ENCODE peak calls at places on chromosome 17, in six cellular contexts. M, C, G, V, S and I are unnamed samples.

GRCh38 chr17:10121971-10122707 is 76.3 kb downstream of the GAS7 start:
- DNase-seq in C (peak; percentile 65), V (no peak), G (no peak), S (no peak), M (peak; percentile 66), I (no peak)

GRCh38 chr17:34581446-34582184 is 2.2 kb downstream of the TMEM132E start:
- DNase-seq in M (no peak), G (no peak), C (peak; percentile 77), S (peak; percentile 18), V (no peak), I (peak; percentile 37)

GRCh38 chr17:43328650-43329049 is 70.1 kb upstream of the ARL4D start:
- DNase-seq in S (no peak), M (no peak), V (no peak), C (no peak), G (no peak), I (no peak)

GRCh38 chr17:574061-574460 is 140.6 kb downstream of the VPS53 start:
- DNase-seq in S (peak; percentile 17), G (no peak), V (no peak), M (no peak), C (no peak), I (no peak)

GRCh38 chr17:79621151-79621940 is 10.5 kb upstream of the RBFOX3 start:
- DNase-seq in G (no peak), M (peak; percentile 13), V (peak; percentile 37), C (peak; percentile 40), S (no peak), I (peak; percentile 28)

GRCh38 chr17:76696763-76697701 is 13.7 kb downstream of the MXRA7 start:
- DNase-seq in M (no peak), V (peak; percentile 88), C (peak; percentile 49), G (no peak), S (no peak), I (no peak)

GRCh38 chr17:50465171-50465570 is 3.5 kb downstream of the CHAD start:
- DNase-seq in V (peak; percentile 34), G (no peak), M (no peak), S (no peak), C (no peak), I (no peak)

GRCh38 chr17:66422181-66422580 is 119.8 kb downstream of the PRKCA start:
- DNase-seq in G (no peak), M (no peak), S (no peak), V (no peak), C (no peak), I (no peak)

GRCh38 chr17:16969931-16970906 is 1.7 kb downstream of the TNFRSF13B start:
- DNase-seq in M (no peak), S (no peak), G (no peak), C (peak; percentile 40), V (no peak), I (no peak)

GRCh38 chr17:48439875-48440505 is 10.0 kb upstream of the SKAP1 start:
- DNase-seq in C (no peak), M (peak; percentile 83), G (no peak), S (no peak), V (no peak), I (no peak)

GRCh38 chr17:33895491-33895890 is 359.6 kb upstream of the CCL2 start:
- DNase-seq in C (peak; percentile 23), S (no peak), M (no peak), G (no peak), V (no peak), I (no peak)

GRCh38 chr17:15092762-15093161 is 172.4 kb downstream of the PMP22 start:
- DNase-seq in M (no peak), V (no peak), S (no peak), G (no peak), C (peak; percentile 13), I (no peak)

GRCh38 chr17:62775876-62776275 is 32.2 kb downstream of the MARCHF10 start:
- DNase-seq in C (no peak), G (no peak), M (no peak), V (no peak), S (no peak), I (no peak)

GRCh38 chr17:57544381-57544780 is 200.7 kb downstream of the CCDC182 start:
- DNase-seq in V (no peak), M (no peak), C (no peak), S (no peak), G (peak; percentile 77), I (no peak)

GRCh38 chr17:49574945-49575523 is 637 bp upstream of the NXPH3 start:
- DNase-seq in S (no peak), M (no peak), V (no peak), C (no peak), G (no peak), I (no peak)

DNA sequence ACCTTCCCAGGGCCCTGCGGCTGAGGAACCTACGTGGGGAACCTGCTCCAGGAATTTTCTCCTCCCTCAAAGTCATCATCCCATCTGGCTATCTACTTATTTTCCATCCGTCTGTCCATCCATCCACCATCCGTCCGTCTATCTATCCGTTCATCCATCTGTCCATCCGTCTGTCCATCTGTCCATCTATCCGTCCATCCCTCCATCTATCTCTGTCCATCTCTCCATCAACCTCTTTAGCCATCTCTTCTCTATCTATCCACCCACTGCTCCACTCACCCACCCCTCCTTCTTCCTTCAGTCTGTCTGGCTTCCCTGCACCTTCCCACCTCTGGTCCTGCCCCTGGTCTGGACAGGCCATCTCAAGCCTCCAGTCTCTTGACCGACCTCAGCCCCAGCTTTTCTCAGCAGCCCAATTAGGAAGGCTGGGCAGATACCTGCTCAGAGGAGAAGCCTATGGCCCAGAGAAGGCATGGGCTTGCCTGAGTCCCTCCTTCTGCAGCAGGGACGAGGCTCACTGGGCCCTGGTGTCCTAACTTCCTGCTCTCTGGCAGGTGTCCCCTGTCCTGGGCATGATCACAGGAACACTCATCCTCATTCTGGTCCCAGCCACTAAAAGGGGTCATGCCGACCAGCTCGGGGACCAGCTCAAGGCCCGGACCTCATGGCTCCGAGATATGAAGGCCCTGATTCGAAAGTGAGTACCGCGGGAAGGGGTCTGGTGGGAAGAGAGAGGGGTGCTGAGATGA is 23.0 kb downstream of the MYBBP1A start:
- DNase-seq in M (no peak), V (no peak), C (peak; percentile 55), S (no peak), G (no peak), I (no peak)
- H3K4me1 ChIP-seq in M (no peaks in the 10 kb centered on the region), V (peaks cover 10% of the 10 kb centered on the region), C (no peaks in the 10 kb centered on the region), S (peaks cover 10% of the 10 kb centered on the region), G (peaks cover 3% of the 10 kb centered on the region), I (peaks cover 12% of the 10 kb centered on the region)

GRCh38 chr17:68497885-68498319 is 14.3 kb upstream of the PRKAR1A start:
- DNase-seq in S (no peak), G (no peak), V (no peak), M (no peak), C (no peak), I (no peak)
- H3K4me1 ChIP-seq in S (no peaks in the 10 kb centered on the region), G (no peaks in the 10 kb centered on the region), V (peaks cover 15% of the 10 kb centered on the region), M (peaks cover 12% of the 10 kb centered on the region), C (no peaks in the 10 kb centered on the region), I (no peaks in the 10 kb centered on the region)

DNA sequence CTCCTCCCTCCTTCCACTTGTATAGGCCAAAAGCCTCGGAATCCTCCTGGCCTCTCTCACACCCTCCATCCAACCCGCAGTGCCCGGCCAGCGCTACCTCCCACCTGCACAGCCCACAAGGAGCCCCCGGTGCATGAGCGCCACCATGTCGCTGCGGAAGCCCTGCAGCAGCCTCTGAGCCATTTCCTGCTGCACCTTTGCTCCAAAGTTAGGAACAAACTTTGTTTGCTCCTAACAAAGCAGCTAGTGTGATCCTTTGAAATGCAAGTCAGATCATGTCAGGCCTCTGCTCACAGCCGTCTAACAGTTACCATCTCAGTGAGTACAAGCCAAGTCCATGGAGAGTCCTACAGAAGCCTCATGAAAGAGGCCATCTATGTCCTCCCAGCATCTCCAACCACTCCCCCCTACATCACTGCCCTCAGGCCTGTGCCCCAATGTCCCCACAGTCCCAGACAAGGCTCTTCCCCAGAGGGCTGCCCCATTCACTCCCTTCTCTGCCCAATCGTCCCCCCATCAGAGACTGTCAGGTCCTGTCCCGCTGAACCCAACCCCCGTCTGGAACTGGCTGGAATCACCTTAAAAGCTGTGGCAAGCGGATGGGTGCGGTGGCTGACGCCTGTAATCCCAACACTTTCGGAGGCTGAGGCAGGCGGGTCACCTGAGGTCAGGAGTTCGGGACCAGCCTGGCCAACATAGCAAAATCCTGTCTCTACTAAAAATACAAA is 7.5 kb downstream of the DCAKD start:
- DNase-seq in M (no peak), C (no peak), G (no peak), V (no peak), S (no peak), I (no peak)
- H3K4me1 ChIP-seq in M (peaks cover 3% of the 10 kb centered on the region), C (peaks cover 7% of the 10 kb centered on the region), G (peaks cover 5% of the 10 kb centered on the region), V (peaks cover 2% of the 10 kb centered on the region), S (no peaks in the 10 kb centered on the region), I (peaks cover 10% of the 10 kb centered on the region)

GRCh38 chr17:73973881-73974409 is 229.5 kb upstream of the RPL38 start:
- DNase-seq in V (no peak), G (peak; percentile 83), C (peak; percentile 60), S (no peak), M (no peak), I (no peak)
- H3K4me1 ChIP-seq in V (no peaks in the 10 kb centered on the region), G (peaks cover 43% of the 10 kb centered on the region), C (peaks cover 5% of the 10 kb centered on the region), S (no peaks in the 10 kb centered on the region), M (no peaks in the 10 kb centered on the region), I (no peaks in the 10 kb centered on the region)

GRCh38 chr17:75515229-75515522 is 161 bp downstream of the CASKIN2 start:
- DNase-seq in S (no peak), C (no peak), G (no peak), M (no peak), V (no peak), I (no peak)
- H3K4me1 ChIP-seq in S (peaks cover 45% of the 10 kb centered on the region), C (peaks cover 7% of the 10 kb centered on the region), G (no peaks in the 10 kb centered on the region), M (peaks cover 28% of the 10 kb centered on the region), V (peaks cover 8% of the 10 kb centered on the region), I (peaks cover 8% of the 10 kb centered on the region)